ENCODE peak calls at places on chromosomes 13 and 19, in eight cellular contexts. One of them, this sample, is unnamed.

GRCh38 chr19:36008336-36008978 is at the start of gene SYNE4:
- DNase-seq in astrocyte: no peak
- DNase-seq in spleen: no peak
- DNase-seq in pancreas: peak
- DNase-seq in breast epithelium: peak
- DNase-seq in aorta: no peak
- DNase-seq in endodermal cell: peak
- DNase-seq in neural progenitor cell: peak
- DNase-seq in this sample: peak

GRCh38 chr13:101475536-101475935 is 23.1 kb downstream of the ITGBL1 start:
- DNase-seq in astrocyte: no peak
- DNase-seq in spleen: no peak
- DNase-seq in pancreas: no peak
- DNase-seq in breast epithelium: no peak
- DNase-seq in aorta: no peak
- DNase-seq in endodermal cell: no peak
- DNase-seq in neural progenitor cell: no peak
- DNase-seq in this sample: no peak

GRCh38 chr19:43804443-43804842 is 2.2 kb upstream of the LYPD5 start:
- DNase-seq in astrocyte: no peak
- DNase-seq in spleen: no peak
- DNase-seq in pancreas: no peak
- DNase-seq in breast epithelium: no peak
- DNase-seq in aorta: no peak
- DNase-seq in endodermal cell: no peak
- DNase-seq in neural progenitor cell: no peak
- DNase-seq in this sample: no peak

GRCh38 chr19:4749870-4750269 is 26.2 kb upstream of the DPP9 start:
- DNase-seq in astrocyte: no peak
- DNase-seq in spleen: no peak
- DNase-seq in pancreas: no peak
- DNase-seq in breast epithelium: no peak
- DNase-seq in aorta: no peak
- DNase-seq in endodermal cell: no peak
- DNase-seq in neural progenitor cell: no peak
- DNase-seq in this sample: no peak

GRCh38 chr19:53908106-53908932 is 759 bp upstream of the CACNG7 start:
- DNase-seq in astrocyte: peak
- DNase-seq in spleen: peak
- DNase-seq in pancreas: peak
- DNase-seq in breast epithelium: no peak
- DNase-seq in aorta: no peak
- DNase-seq in endodermal cell: peak
- DNase-seq in neural progenitor cell: peak
- DNase-seq in this sample: no peak

GRCh38 chr19:7554565-7554964 is 19.0 kb downstream of the PNPLA6 start:
- DNase-seq in astrocyte: no peak
- DNase-seq in spleen: no peak
- DNase-seq in pancreas: no peak
- DNase-seq in breast epithelium: no peak
- DNase-seq in aorta: no peak
- DNase-seq in endodermal cell: no peak
- DNase-seq in neural progenitor cell: no peak
- DNase-seq in this sample: no peak

GRCh38 chr13:73757471-73758233 is 376.6 kb downstream of the KLF12 start:
- DNase-seq in astrocyte: peak
- DNase-seq in spleen: no peak
- DNase-seq in pancreas: no peak
- DNase-seq in breast epithelium: no peak
- DNase-seq in aorta: no peak
- DNase-seq in endodermal cell: no peak
- DNase-seq in neural progenitor cell: no peak
- DNase-seq in this sample: no peak

GRCh38 chr19:27885361-27885760 is 1327.6 kb downstream of the UQCRFS1 start:
- DNase-seq in astrocyte: no peak
- DNase-seq in spleen: no peak
- DNase-seq in pancreas: no peak
- DNase-seq in breast epithelium: no peak
- DNase-seq in aorta: no peak
- DNase-seq in endodermal cell: peak
- DNase-seq in neural progenitor cell: no peak
- DNase-seq in this sample: no peak

GRCh38 chr19:56594783-56595547 is at the start of gene ZNF71:
- DNase-seq in astrocyte: peak
- DNase-seq in spleen: peak
- DNase-seq in pancreas: peak
- DNase-seq in breast epithelium: peak
- DNase-seq in aorta: peak
- DNase-seq in endodermal cell: peak
- DNase-seq in neural progenitor cell: peak
- DNase-seq in this sample: peak

GRCh38 chr13:65940720-65941119 is 1289.4 kb downstream of the PCDH9 start:
- DNase-seq in astrocyte: no peak
- DNase-seq in spleen: no peak
- DNase-seq in pancreas: no peak
- DNase-seq in breast epithelium: no peak
- DNase-seq in aorta: no peak
- DNase-seq in endodermal cell: no peak
- DNase-seq in neural progenitor cell: no peak
- DNase-seq in this sample: no peak

GRCh38 chr13:110306960-110307696 is at the start of the genes COL4A1 and COL4A2:
- DNase-seq in astrocyte: peak
- DNase-seq in spleen: no peak
- DNase-seq in pancreas: peak
- DNase-seq in breast epithelium: peak
- DNase-seq in aorta: peak
- DNase-seq in endodermal cell: peak
- DNase-seq in neural progenitor cell: peak
- DNase-seq in this sample: no peak

GRCh38 chr13:75135325-75135825 is 346.6 kb downstream of the TBC1D4 start:
- DNase-seq in astrocyte: peak
- DNase-seq in spleen: no peak
- DNase-seq in pancreas: no peak
- DNase-seq in breast epithelium: no peak
- DNase-seq in aorta: no peak
- DNase-seq in endodermal cell: no peak
- DNase-seq in neural progenitor cell: no peak
- DNase-seq in this sample: no peak

GRCh38 chr19:13103961-13104847 is 1.5 kb upstream of the LYL1 start:
- DNase-seq in astrocyte: no peak
- DNase-seq in spleen: peak
- DNase-seq in pancreas: no peak
- DNase-seq in breast epithelium: no peak
- DNase-seq in aorta: peak
- DNase-seq in endodermal cell: peak
- DNase-seq in neural progenitor cell: peak
- DNase-seq in this sample: no peak

GRCh38 chr13:98508280-98509074 is 68.4 kb downstream of the STK24 start:
- DNase-seq in astrocyte: peak
- DNase-seq in spleen: no peak
- DNase-seq in pancreas: no peak
- DNase-seq in breast epithelium: no peak
- DNase-seq in aorta: no peak
- DNase-seq in endodermal cell: no peak
- DNase-seq in neural progenitor cell: no peak
- DNase-seq in this sample: no peak

GRCh38 chr13:21911916-21912315 is 241.0 kb downstream of the FGF9 start:
- DNase-seq in astrocyte: no peak
- DNase-seq in spleen: no peak
- DNase-seq in pancreas: no peak
- DNase-seq in breast epithelium: no peak
- DNase-seq in aorta: no peak
- DNase-seq in endodermal cell: no peak
- DNase-seq in neural progenitor cell: no peak
- DNase-seq in this sample: no peak

GRCh38 chr13:74194856-74195255 is 60.7 kb upstream of the KLF12 start:
- DNase-seq in astrocyte: no peak
- DNase-seq in spleen: no peak
- DNase-seq in pancreas: no peak
- DNase-seq in breast epithelium: no peak
- DNase-seq in aorta: no peak
- DNase-seq in endodermal cell: no peak
- DNase-seq in neural progenitor cell: no peak
- DNase-seq in this sample: no peak

DNA sequence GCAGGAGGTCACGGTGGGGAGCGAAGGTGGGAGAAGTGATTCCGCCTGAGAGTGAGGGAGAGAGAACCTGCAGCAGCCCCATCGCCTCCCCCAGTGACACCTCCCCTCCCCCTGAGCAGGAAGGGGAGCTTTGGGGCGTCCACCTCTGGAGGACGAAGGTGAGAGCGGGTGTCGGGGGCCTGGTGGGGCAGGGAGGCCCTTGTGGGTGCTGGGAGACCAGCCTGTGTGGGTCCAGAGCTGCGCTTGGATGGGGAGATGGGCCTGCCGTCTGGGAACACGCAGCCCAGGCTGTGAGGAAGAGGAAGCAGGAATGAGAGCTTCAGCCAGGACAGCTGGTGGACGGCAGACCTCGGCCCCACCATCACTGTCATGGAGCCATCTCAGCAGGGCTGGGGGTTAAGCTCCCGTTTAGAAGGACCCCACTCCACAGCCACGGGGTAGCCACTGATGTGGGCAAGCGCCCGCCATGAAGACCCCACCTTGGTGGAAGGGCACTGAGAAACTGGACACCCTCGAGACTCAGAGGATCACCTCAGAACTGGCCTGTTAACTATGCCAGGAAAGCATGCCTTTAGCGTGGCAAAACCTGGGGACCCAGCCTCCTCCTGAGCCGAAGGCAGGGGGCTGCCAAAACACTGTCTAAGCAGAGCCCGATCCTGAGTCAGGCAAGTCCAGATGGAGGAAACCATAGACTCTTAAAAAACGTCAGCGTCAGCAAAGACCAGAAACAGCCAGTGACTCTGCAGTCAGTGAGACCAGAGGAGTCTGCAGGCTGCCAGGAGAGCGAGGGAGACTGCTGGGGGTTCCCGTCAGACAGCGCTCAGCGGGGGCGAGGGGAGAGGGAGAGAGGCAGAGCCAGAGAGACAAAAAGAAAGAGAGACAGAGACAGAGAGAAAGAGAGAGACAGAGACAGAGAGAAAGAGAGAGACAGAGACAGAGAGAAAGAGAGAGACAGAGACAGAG is 6.4 kb upstream of the PROZ start:
- DNase-seq in astrocyte: peak
- DNase-seq in spleen: no peak
- DNase-seq in pancreas: no peak
- DNase-seq in breast epithelium: no peak
- DNase-seq in aorta: no peak
- DNase-seq in endodermal cell: peak
- DNase-seq in neural progenitor cell: no peak
- DNase-seq in this sample: no peak
- H3K4me3 ChIP-seq in astrocyte: peak
- H3K4me3 ChIP-seq in spleen: no peak
- H3K4me3 ChIP-seq in pancreas: no peak
- H3K4me3 ChIP-seq in breast epithelium: peak
- H3K4me3 ChIP-seq in aorta: no peak
- H3K4me3 ChIP-seq in endodermal cell: no peak
- H3K4me3 ChIP-seq in neural progenitor cell: peak
- H3K4me3 ChIP-seq in this sample: no peak

DNA sequence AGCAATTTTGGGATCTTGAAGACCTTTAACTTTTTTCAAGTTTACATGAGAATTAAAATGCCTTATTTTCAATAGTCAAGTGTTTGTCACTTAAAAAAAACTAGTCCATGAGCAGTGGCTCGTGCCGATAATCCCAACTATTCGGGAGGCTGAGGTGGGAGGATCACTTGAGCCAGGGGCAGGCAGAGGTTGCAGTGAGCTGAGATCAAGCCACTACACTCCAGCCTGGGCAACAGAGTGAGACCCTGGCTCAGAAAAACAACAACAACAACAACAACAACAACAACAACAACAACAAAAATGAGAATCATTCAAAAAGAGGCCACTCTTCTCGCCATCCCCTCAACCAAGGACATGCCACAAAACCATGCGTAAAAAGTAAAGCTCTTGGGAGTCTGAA is 5.7 kb downstream of the FOXO1 start:
- DNase-seq in astrocyte: no peak
- DNase-seq in spleen: no peak
- DNase-seq in pancreas: no peak
- DNase-seq in breast epithelium: no peak
- DNase-seq in aorta: no peak
- DNase-seq in endodermal cell: no peak
- DNase-seq in neural progenitor cell: no peak
- DNase-seq in this sample: no peak
- H3K4me3 ChIP-seq in astrocyte: no peak
- H3K4me3 ChIP-seq in spleen: no peak
- H3K4me3 ChIP-seq in pancreas: no peak
- H3K4me3 ChIP-seq in breast epithelium: peak
- H3K4me3 ChIP-seq in aorta: no peak
- H3K4me3 ChIP-seq in endodermal cell: no peak
- H3K4me3 ChIP-seq in neural progenitor cell: no peak
- H3K4me3 ChIP-seq in this sample: no peak

DNA sequence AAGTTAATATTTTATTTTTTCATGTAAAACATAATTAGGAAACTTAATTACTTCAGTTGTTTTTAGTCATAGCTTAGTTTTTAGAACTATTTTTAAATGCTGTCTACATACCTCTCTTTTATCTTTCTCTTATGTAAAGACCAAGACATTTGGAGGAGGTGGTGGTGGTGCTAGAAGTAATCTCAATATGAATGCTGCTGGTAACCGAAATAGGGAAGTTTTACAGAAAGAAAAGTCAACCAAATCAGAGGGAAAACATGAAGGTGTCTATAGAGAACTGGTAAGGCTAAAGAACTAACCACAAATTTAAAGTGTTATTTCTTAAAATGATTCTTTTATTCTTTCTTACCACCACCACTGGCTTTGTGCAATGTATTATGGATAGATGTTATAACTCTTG is 97.3 kb downstream of the TDRD3 start:
- DNase-seq in astrocyte: no peak
- DNase-seq in spleen: no peak
- DNase-seq in pancreas: no peak
- DNase-seq in breast epithelium: no peak
- DNase-seq in aorta: no peak
- DNase-seq in endodermal cell: no peak
- DNase-seq in neural progenitor cell: no peak
- DNase-seq in this sample: no peak
- H3K4me3 ChIP-seq in astrocyte: no peak
- H3K4me3 ChIP-seq in spleen: no peak
- H3K4me3 ChIP-seq in pancreas: no peak
- H3K4me3 ChIP-seq in breast epithelium: no peak
- H3K4me3 ChIP-seq in aorta: no peak
- H3K4me3 ChIP-seq in endodermal cell: no peak
- H3K4me3 ChIP-seq in neural progenitor cell: no peak
- H3K4me3 ChIP-seq in this sample: no peak

GRCh38 chr19:6532244-6532999 is 1.6 kb downstream of the TNFSF9 start:
- DNase-seq in astrocyte: no peak
- DNase-seq in spleen: peak
- DNase-seq in pancreas: no peak
- DNase-seq in breast epithelium: no peak
- DNase-seq in aorta: peak
- DNase-seq in endodermal cell: peak
- DNase-seq in neural progenitor cell: no peak
- DNase-seq in this sample: no peak
- H3K4me3 ChIP-seq in astrocyte: peak
- H3K4me3 ChIP-seq in spleen: no peak
- H3K4me3 ChIP-seq in pancreas: no peak
- H3K4me3 ChIP-seq in breast epithelium: no peak
- H3K4me3 ChIP-seq in aorta: no peak
- H3K4me3 ChIP-seq in endodermal cell: no peak
- H3K4me3 ChIP-seq in neural progenitor cell: peak
- H3K4me3 ChIP-seq in this sample: peak